ENCODE peak calls at places on chromosomes 4 and X, in eight cellular contexts. Q is NB4, Z is tibial nerve, K is sigmoid colon, B is prostate gland, U is spleen, X is GM12891, V is IMR-90. O is an unnamed sample.

GRCh38 chrX:148522006-148522405 is 21.6 kb downstream of the AFF2 start:
- DNase-seq in Q (no peak), Z (no peak), K (no peak), B (no peak), U (no peak), X (no peak), V (no peak), O (no peak)

GRCh38 chrX:109360301-109360700 is 121.6 kb downstream of the GUCY2F start:
- DNase-seq in Q (no peak), Z (no peak), K (no peak), B (no peak), U (no peak), X (no peak), V (no peak), O (no peak)

GRCh38 chr4:3145251-3145908 is 70.9 kb downstream of the HTT start:
- DNase-seq in Q (peak; percentile 20), Z (no peak), K (no peak), B (no peak), U (no peak), X (no peak), V (peak; percentile 80), O (no peak)

GRCh38 chrX:20042221-20042620 is 51.4 kb upstream of the BCLAF3 start:
- DNase-seq in Q (no peak), Z (no peak), K (no peak), B (no peak), U (no peak), X (no peak), V (no peak), O (no peak)

GRCh38 chr4:23875317-23875716 is 14.5 kb downstream of the PPARGC1A start:
- DNase-seq in Q (no peak), Z (no peak), K (no peak), B (no peak), U (no peak), X (no peak), V (peak; percentile 6), O (no peak)

GRCh38 chrX:132214518-132214917 is 4.7 kb downstream of the RAP2C start:
- DNase-seq in Q (no peak), Z (no peak), K (no peak), B (no peak), U (no peak), X (no peak), V (no peak), O (no peak)

GRCh38 chrX:8235026-8235425 is 64.0 kb upstream of the VCX2 start:
- DNase-seq in Q (no peak), Z (no peak), K (no peak), B (no peak), U (no peak), X (no peak), V (no peak), O (no peak)

GRCh38 chr4:21879187-21879586 is 69.4 kb downstream of the KCNIP4 start:
- DNase-seq in Q (peak; percentile 15), Z (no peak), K (no peak), B (no peak), U (no peak), X (no peak), V (peak; percentile 23), O (peak; percentile 36)

GRCh38 chr4:184343400-184344177 is 125.9 kb upstream of the ENPP6 start:
- DNase-seq in Q (peak; percentile 78), Z (peak; percentile 57), K (peak; percentile 88), B (peak; percentile 71), U (peak; percentile 91), X (no peak), V (peak; percentile 75), O (peak; percentile 49)

GRCh38 chr4:186068581-186069402 is at the start of gene TLR3:
- DNase-seq in Q (peak; percentile 16), Z (no peak), K (no peak), B (no peak), U (no peak), X (no peak), V (peak; percentile 22), O (no peak)

GRCh38 chr4:29131304-29131703 is 1588.9 kb upstream of the PCDH7 start:
- DNase-seq in Q (no peak), Z (no peak), K (no peak), B (no peak), U (no peak), X (no peak), V (peak; percentile 4), O (no peak)

GRCh38 chr4:68498413-68499007 is 51.2 kb downstream of the TMPRSS11E start:
- DNase-seq in Q (peak; percentile 71), Z (peak; percentile 50), K (no peak), B (peak; percentile 44), U (peak; percentile 53), X (peak; percentile 5), V (peak; percentile 62), O (no peak)

DNA sequence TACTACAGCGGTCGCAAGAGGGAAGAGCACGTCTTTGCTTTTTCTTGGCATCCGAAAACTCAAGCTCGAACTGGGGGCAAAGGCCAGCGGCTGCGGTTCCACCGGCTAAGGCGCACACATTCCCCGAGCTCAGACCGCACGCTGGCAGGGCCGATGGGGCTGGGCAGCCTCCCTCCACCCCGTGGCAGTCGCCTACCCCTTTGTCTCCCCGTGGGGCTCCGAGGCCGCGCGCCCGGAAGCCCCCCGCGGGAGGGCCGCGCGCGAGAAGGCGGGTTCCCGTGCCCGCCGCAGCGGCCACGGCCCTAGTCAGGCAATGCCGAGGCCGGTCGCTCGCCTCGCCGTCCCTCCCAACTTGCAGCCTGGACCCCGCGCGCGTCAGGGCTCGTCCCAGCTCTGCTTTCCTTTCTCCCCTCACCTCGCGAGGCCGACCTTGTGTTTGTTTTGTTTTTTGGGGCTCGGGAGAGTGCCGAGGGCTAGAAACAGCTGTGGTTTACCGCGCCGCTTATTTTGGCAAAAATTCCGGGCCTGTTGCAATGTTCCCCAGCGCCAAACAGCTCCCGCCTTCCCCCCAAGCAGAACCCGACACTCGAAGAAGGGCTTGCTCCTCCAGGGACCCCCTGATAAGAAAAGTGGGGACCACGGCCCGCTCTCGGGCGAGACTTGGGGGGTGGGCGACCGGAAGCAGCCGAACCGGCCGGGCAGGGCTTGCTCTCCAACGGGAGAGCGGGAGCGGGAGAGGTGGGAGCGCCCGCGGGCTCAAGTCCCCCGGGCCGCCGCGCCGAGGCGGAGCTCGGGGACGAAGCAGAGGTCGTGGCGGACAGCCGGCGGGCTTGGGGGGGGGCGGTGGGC is 553 bp upstream of the N4BP2 start:
- DNase-seq in Q (peak; percentile 95), Z (peak; percentile 51), K (peak; percentile 84), B (peak; percentile 52), U (peak; percentile 92), X (peak; percentile 50), V (peak; percentile 83), O (peak; percentile 49)
- TF ChIP-seq POLR2A in Q (peak; percentile 71), Z (peak; percentile 46), K (no peak), B (peak; percentile 35), U (no peak), X (peak; percentile 71), V (peak; percentile 52), O (peak; percentile 27)

DNA sequence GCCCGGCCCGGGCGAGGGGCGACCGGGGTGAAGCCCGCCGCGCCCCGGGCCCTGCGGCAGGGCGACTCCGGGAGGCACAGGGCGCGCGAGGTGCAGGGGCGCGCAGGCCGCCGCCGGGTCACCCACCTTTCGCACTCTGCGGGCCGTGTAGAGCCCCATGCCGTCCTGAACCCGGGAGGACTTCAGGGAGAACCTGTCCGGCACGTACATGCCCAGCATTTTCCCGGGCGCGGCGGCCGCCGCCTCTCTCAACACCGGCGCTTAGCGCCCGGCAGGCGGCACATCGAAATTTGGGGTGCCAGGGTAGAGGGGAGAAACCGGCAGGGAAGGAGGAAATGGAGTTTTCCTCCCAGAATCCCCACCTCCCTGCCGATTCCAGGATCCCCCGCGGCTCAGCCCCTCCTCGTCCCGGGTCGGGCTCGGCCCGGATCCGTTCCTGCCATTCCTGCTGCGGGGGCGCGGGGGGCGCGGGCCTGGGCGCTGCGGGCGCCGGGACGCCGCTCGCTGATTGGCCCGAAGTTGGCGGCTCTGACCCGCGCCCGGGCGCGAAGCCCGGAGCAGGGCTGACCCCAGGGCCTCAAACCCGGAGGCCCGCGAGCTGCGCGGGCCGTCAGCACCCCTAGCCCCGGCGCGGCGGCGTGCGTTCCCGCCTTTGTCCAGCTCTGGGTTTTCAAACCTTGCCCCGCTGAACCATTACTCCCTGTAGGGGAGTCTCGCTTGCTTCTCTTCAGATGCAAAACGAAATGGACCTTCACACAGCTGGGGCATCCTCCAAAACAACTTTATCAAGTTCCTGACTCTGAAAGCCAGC is at the start of gene PRDM5:
- DNase-seq in Q (no peak), Z (peak; percentile 20), K (peak; percentile 76), B (peak; percentile 13), U (peak; percentile 78), X (peak; percentile 18), V (peak; percentile 40), O (peak; percentile 37)
- TF ChIP-seq POLR2A in Q (no peak), Z (no peak), K (no peak), B (no peak), U (no peak), X (no peak), V (no peak), O (peak; percentile 34)

DNA sequence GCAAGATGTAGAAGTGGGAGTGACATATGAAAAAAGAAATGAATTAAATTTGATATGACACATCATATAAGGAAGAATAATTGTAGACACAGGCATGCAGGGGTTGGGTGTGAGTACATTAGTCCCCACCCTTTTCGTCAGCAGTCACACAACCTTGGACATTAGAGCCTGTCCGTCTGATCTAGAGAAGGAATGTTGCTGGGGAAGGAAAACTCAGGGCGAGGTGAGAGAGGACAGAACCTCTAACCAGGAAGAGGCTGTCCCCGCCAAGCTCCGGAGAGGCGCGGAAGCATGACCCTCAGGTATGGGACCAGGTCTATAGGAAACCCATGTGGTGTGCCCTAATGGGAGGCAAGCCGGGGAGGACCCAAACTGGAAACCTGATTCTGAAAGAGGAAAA is 102.1 kb downstream of the RELL1 start:
- DNase-seq in Q (no peak), Z (no peak), K (no peak), B (no peak), U (no peak), X (no peak), V (no peak), O (no peak)
- TF ChIP-seq POLR2A in Q (no peak), Z (no peak), K (peak; percentile 49), B (no peak), U (no peak), X (no peak), V (no peak), O (no peak)

GRCh38 chr4:7978489-7978888 is 38.8 kb upstream of the AFAP1 start:
- DNase-seq in Q (no peak), Z (no peak), K (no peak), B (no peak), U (no peak), X (no peak), V (no peak), O (no peak)
- TF ChIP-seq POLR2A in Q (no peak), Z (no peak), K (no peak), B (no peak), U (no peak), X (no peak), V (no peak), O (no peak)

GRCh38 chrX:71095033-71095432 is 618 bp upstream of the FOXO4 start:
- DNase-seq in Q (no peak), Z (no peak), K (no peak), B (no peak), U (peak; percentile 21), X (no peak), V (no peak), O (no peak)

GRCh38 chrX:71095555-71095970 is at the start of gene FOXO4:
- DNase-seq in Q (peak; percentile 91), Z (peak; percentile 83), K (peak; percentile 95), B (peak; percentile 90), U (peak; percentile 97), X (peak; percentile 74), V (peak; percentile 80), O (peak; percentile 82)

GRCh38 chrX:71098302-71098701 is 2.7 kb downstream of the FOXO4 start:
- DNase-seq in Q (peak; percentile 86), Z (peak; percentile 61), K (peak; percentile 77), B (peak; percentile 35), U (peak; percentile 90), X (no peak), V (peak; percentile 23), O (peak; percentile 26)

GRCh38 chrX:71096702-71097032 is 1.0 kb downstream of the FOXO4 start:
- DNase-seq in Q (no peak), Z (no peak), K (no peak), B (no peak), U (no peak), X (no peak), V (no peak), O (no peak)

GRCh38 chrX:71095971-71096701 is 485 bp downstream of the FOXO4 start:
- DNase-seq in Q (peak; percentile 78), Z (peak; percentile 53), K (no peak), B (peak; percentile 55), U (peak; percentile 83), X (no peak), V (peak; percentile 30), O (peak; percentile 34)
- TF ChIP-seq POLR2A in Q (no peak), Z (peak; percentile 47), K (no peak), B (peak; percentile 61), U (no peak), X (no peak), V (no peak), O (no peak)